ENCODE peak calls at places on chromosome 22, in seven cellular contexts. One of them, this sample, is unnamed.
A peak's percentile ranks its signal among the peaks of the same experiment; 100 is the strongest.

GRCh38 chr22:26756675-26757293 is 99.4 kb downstream of the MIAT start:
- DNase-seq in neural progenitor cell: peak; percentile 84
- DNase-seq in CD8-positive, alpha-beta T cell: peak; percentile 29
- DNase-seq in mesendoderm: peak; percentile 65
- DNase-seq in HCT116: peak; percentile 8
- DNase-seq in HepG2: no peak
- DNase-seq in heart left ventricle: peak; percentile 75
- DNase-seq in this sample: no peak

GRCh38 chr22:36383110-36383581 is 4.6 kb downstream of the MYH9 start:
- DNase-seq in heart left ventricle: no peak
- DNase-seq in HCT116: no peak
- DNase-seq in CD8-positive, alpha-beta T cell: peak; percentile 68
- DNase-seq in HepG2: no peak
- DNase-seq in neural progenitor cell: no peak
- DNase-seq in mesendoderm: no peak
- DNase-seq in this sample: peak; percentile 27

GRCh38 chr22:36211237-36211881 is 9.8 kb upstream of the APOL4 start:
- DNase-seq in mesendoderm: no peak
- DNase-seq in HCT116: no peak
- DNase-seq in heart left ventricle: peak; percentile 46
- DNase-seq in HepG2: no peak
- DNase-seq in neural progenitor cell: no peak
- DNase-seq in CD8-positive, alpha-beta T cell: no peak
- DNase-seq in this sample: no peak

GRCh38 chr22:44193537-44193896 is 12.8 kb downstream of the PARVG start:
- DNase-seq in HepG2: no peak
- DNase-seq in neural progenitor cell: no peak
- DNase-seq in CD8-positive, alpha-beta T cell: no peak
- DNase-seq in HCT116: no peak
- DNase-seq in heart left ventricle: no peak
- DNase-seq in mesendoderm: no peak
- DNase-seq in this sample: no peak

GRCh38 chr22:40044870-40045834 is 50.4 kb downstream of the FAM83F start:
- DNase-seq in mesendoderm: peak; percentile 52
- DNase-seq in HepG2: peak; percentile 20
- DNase-seq in heart left ventricle: peak; percentile 59
- DNase-seq in neural progenitor cell: peak; percentile 86
- DNase-seq in HCT116: no peak
- DNase-seq in CD8-positive, alpha-beta T cell: peak; percentile 80
- DNase-seq in this sample: peak; percentile 57

GRCh38 chr22:39662677-39663034 is 92.1 kb downstream of the CACNA1I start:
- DNase-seq in heart left ventricle: no peak
- DNase-seq in HepG2: no peak
- DNase-seq in HCT116: no peak
- DNase-seq in CD8-positive, alpha-beta T cell: no peak
- DNase-seq in neural progenitor cell: peak; percentile 55
- DNase-seq in mesendoderm: peak; percentile 32
- DNase-seq in this sample: no peak

GRCh38 chr22:42270512-42271190 is at the start of gene TCF20:
- DNase-seq in heart left ventricle: peak; percentile 88
- DNase-seq in HCT116: peak; percentile 10
- DNase-seq in HepG2: peak; percentile 66
- DNase-seq in CD8-positive, alpha-beta T cell: peak; percentile 78
- DNase-seq in mesendoderm: peak; percentile 86
- DNase-seq in neural progenitor cell: peak; percentile 92
- DNase-seq in this sample: peak; percentile 61

GRCh38 chr22:47023871-47024270 is 261.4 kb downstream of the TBC1D22A start:
- DNase-seq in mesendoderm: no peak
- DNase-seq in HepG2: no peak
- DNase-seq in heart left ventricle: no peak
- DNase-seq in CD8-positive, alpha-beta T cell: no peak
- DNase-seq in neural progenitor cell: no peak
- DNase-seq in HCT116: no peak
- DNase-seq in this sample: no peak

GRCh38 chr22:40491990-40492631 is 121.7 kb downstream of the SGSM3 start:
- DNase-seq in mesendoderm: no peak
- DNase-seq in CD8-positive, alpha-beta T cell: no peak
- DNase-seq in heart left ventricle: no peak
- DNase-seq in neural progenitor cell: no peak
- DNase-seq in HepG2: no peak
- DNase-seq in HCT116: no peak
- DNase-seq in this sample: peak; percentile 25

GRCh38 chr22:17842386-17842785 is 68.1 kb upstream of the BID start:
- DNase-seq in mesendoderm: no peak
- DNase-seq in HCT116: no peak
- DNase-seq in HepG2: no peak
- DNase-seq in neural progenitor cell: no peak
- DNase-seq in heart left ventricle: peak; percentile 52
- DNase-seq in CD8-positive, alpha-beta T cell: peak; percentile 36
- DNase-seq in this sample: no peak

GRCh38 chr22:47065756-47066615 is 303.5 kb downstream of the TBC1D22A start:
- DNase-seq in neural progenitor cell: no peak
- DNase-seq in HepG2: no peak
- DNase-seq in heart left ventricle: no peak
- DNase-seq in CD8-positive, alpha-beta T cell: no peak
- DNase-seq in HCT116: no peak
- DNase-seq in mesendoderm: no peak
- DNase-seq in this sample: no peak

GRCh38 chr22:17851754-17852153 is 77.5 kb upstream of the BID start:
- DNase-seq in neural progenitor cell: no peak
- DNase-seq in HCT116: no peak
- DNase-seq in HepG2: no peak
- DNase-seq in heart left ventricle: peak; percentile 83
- DNase-seq in CD8-positive, alpha-beta T cell: no peak
- DNase-seq in mesendoderm: no peak
- DNase-seq in this sample: no peak

GRCh38 chr22:45930324-45930723 is 46.6 kb downstream of the WNT7B start:
- DNase-seq in CD8-positive, alpha-beta T cell: no peak
- DNase-seq in mesendoderm: no peak
- DNase-seq in HCT116: no peak
- DNase-seq in neural progenitor cell: no peak
- DNase-seq in HepG2: no peak
- DNase-seq in heart left ventricle: no peak
- DNase-seq in this sample: no peak

GRCh38 chr22:46148885-46149492 is 1.3 kb upstream of the PPARA start:
- DNase-seq in mesendoderm: no peak
- DNase-seq in HepG2: no peak
- DNase-seq in HCT116: no peak
- DNase-seq in heart left ventricle: no peak
- DNase-seq in CD8-positive, alpha-beta T cell: no peak
- DNase-seq in neural progenitor cell: no peak
- DNase-seq in this sample: peak; percentile 47

GRCh38 chr22:44889233-44889878 is 120.4 kb downstream of the PHF21B start:
- DNase-seq in HepG2: no peak
- DNase-seq in CD8-positive, alpha-beta T cell: no peak
- DNase-seq in neural progenitor cell: peak; percentile 44
- DNase-seq in mesendoderm: peak; percentile 69
- DNase-seq in HCT116: no peak
- DNase-seq in heart left ventricle: no peak
- DNase-seq in this sample: no peak

GRCh38 chr22:31094741-31095140 is 12.6 kb downstream of the SELENOM start:
- DNase-seq in HepG2: no peak
- DNase-seq in neural progenitor cell: no peak
- DNase-seq in CD8-positive, alpha-beta T cell: no peak
- DNase-seq in mesendoderm: no peak
- DNase-seq in HCT116: no peak
- DNase-seq in heart left ventricle: no peak
- DNase-seq in this sample: no peak

GRCh38 chr22:31092161-31092560 is 11.0 kb downstream of the SMTN start:
- DNase-seq in HCT116: no peak
- DNase-seq in HepG2: no peak
- DNase-seq in mesendoderm: no peak
- DNase-seq in CD8-positive, alpha-beta T cell: no peak
- DNase-seq in heart left ventricle: no peak
- DNase-seq in neural progenitor cell: no peak
- DNase-seq in this sample: no peak

GRCh38 chr22:31093956-31094622 is 13.0 kb downstream of the SMTN start:
- DNase-seq in HepG2: no peak
- DNase-seq in neural progenitor cell: no peak
- DNase-seq in mesendoderm: no peak
- DNase-seq in CD8-positive, alpha-beta T cell: no peak
- DNase-seq in HCT116: no peak
- DNase-seq in heart left ventricle: peak; percentile 89
- DNase-seq in this sample: peak; percentile 92

GRCh38 chr22:31091106-31091975 is 10.2 kb downstream of the SMTN start:
- DNase-seq in heart left ventricle: no peak
- DNase-seq in CD8-positive, alpha-beta T cell: no peak
- DNase-seq in HepG2: no peak
- DNase-seq in mesendoderm: no peak
- DNase-seq in neural progenitor cell: no peak
- DNase-seq in HCT116: no peak
- DNase-seq in this sample: no peak

DNA sequence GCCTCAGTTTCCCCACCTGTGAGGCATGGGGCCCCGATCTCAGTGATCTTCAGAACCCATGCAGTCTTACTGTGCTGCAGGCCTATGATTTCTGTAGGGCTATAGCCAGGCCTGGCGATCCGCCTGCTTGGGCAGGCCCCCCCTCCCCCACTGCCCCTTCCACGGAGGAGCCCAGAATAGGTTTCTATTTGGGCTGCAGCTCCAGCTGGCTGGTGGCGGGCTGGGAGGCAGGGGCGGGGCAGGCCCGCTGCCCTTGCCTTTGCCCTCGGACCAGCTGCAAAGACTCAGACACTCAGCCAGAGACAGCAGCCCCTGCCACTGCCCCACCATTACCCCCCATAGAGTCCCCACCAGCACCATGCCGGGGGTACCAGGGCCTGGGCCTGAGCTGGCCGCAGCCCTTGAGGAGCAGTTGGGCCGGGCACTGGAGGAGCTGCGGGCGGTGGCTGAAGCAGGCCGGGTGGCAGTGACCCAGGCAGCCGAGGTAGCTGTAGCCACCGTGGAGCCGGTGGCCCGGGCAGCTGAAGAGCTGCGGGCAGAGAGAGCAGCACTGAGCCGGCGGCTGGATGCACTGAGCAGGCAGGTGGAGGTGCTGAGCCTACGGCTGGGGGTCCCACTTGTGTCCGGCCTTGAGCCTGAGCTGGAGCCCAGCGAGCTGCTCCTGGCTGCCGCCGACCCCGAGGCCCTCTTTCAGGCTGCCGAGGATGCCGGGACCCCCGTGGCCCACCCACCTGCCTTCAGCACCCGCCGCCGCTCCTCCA is 12.2 kb downstream of the SMTN start:
- DNase-seq in HepG2: no peak
- DNase-seq in heart left ventricle: peak; percentile 90
- DNase-seq in neural progenitor cell: no peak
- DNase-seq in HCT116: no peak
- DNase-seq in mesendoderm: no peak
- DNase-seq in CD8-positive, alpha-beta T cell: no peak
- DNase-seq in this sample: peak; percentile 93
- H3K4me1 ChIP-seq in HepG2: no peaks in the 10 kb centered on the region
- H3K4me1 ChIP-seq in heart left ventricle: peaks cover 40% of the 10 kb centered on the region
- H3K4me1 ChIP-seq in neural progenitor cell: peaks cover 1% of the 10 kb centered on the region
- H3K4me1 ChIP-seq in HCT116: peaks cover under 1% of the 10 kb centered on the region
- H3K4me1 ChIP-seq in mesendoderm: no peaks in the 10 kb centered on the region
- H3K4me1 ChIP-seq in CD8-positive, alpha-beta T cell: no peaks in the 10 kb centered on the region
- H3K4me1 ChIP-seq in this sample: peaks cover 35% of the 10 kb centered on the region

DNA sequence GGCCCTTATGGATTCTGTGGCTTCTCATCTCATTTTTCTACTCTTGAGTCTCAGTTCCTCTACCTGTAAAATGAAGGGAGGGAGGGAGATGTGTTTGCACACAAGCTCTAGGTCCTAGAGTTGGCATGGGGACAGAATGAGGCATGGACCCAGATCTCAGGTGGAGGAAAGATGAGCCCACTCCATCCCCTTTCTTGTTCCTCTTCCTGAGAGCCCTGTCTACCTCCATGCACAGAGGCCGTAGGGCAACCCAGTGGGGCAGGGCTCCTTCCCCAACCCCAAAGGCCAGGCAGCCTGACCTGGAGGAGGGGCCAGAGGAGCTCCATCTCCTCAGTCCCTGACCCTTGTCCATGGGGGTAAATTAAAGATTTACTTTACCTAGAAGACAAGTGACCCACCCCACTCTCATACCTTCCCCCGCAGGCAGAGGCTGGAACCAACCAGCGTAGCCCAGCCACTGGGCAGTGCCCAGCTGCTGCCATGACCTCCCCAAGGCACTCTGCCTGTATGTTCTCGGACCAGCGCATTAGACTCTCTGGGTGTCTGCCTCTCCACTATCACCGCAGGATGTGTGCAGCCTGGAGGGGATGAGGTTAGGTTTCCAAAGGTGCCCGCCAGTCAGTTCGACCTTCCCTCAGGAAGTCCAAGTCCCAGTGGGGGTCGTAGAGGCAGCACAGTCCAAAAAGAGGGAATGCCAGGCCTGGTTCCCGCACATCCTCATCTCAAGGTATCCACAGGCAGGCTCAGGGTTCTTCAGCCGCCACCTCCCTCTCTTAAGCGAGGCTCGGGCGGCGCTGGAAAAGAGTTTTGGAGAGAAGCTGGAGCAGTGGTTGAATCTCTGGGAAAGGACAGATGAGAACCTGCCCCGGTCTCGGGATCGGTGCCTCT is 3.0 kb downstream of the SMTN start:
- DNase-seq in HepG2: no peak
- DNase-seq in mesendoderm: no peak
- DNase-seq in CD8-positive, alpha-beta T cell: no peak
- DNase-seq in heart left ventricle: no peak
- DNase-seq in neural progenitor cell: no peak
- DNase-seq in HCT116: no peak
- DNase-seq in this sample: no peak
- H3K4me1 ChIP-seq in HepG2: peaks cover 35% of the 10 kb centered on the region
- H3K4me1 ChIP-seq in mesendoderm: peaks cover 7% of the 10 kb centered on the region
- H3K4me1 ChIP-seq in CD8-positive, alpha-beta T cell: peaks cover 32% of the 10 kb centered on the region
- H3K4me1 ChIP-seq in heart left ventricle: peaks cover 51% of the 10 kb centered on the region
- H3K4me1 ChIP-seq in neural progenitor cell: peaks cover 4% of the 10 kb centered on the region
- H3K4me1 ChIP-seq in HCT116: peaks cover 71% of the 10 kb centered on the region
- H3K4me1 ChIP-seq in this sample: peaks cover 50% of the 10 kb centered on the region

GRCh38 chr22:22944268-22944985 is 56.8 kb downstream of the IGLL5 start:
- DNase-seq in mesendoderm: no peak
- DNase-seq in HepG2: no peak
- DNase-seq in neural progenitor cell: no peak
- DNase-seq in CD8-positive, alpha-beta T cell: no peak
- DNase-seq in HCT116: no peak
- DNase-seq in heart left ventricle: no peak
- DNase-seq in this sample: no peak
- H3K4me1 ChIP-seq in mesendoderm: peaks cover 6% of the 10 kb centered on the region
- H3K4me1 ChIP-seq in HepG2: peaks cover 14% of the 10 kb centered on the region
- H3K4me1 ChIP-seq in neural progenitor cell: no peaks in the 10 kb centered on the region
- H3K4me1 ChIP-seq in CD8-positive, alpha-beta T cell: no peaks in the 10 kb centered on the region
- H3K4me1 ChIP-seq in HCT116: no peaks in the 10 kb centered on the region
- H3K4me1 ChIP-seq in heart left ventricle: no peaks in the 10 kb centered on the region
- H3K4me1 ChIP-seq in this sample: no peaks in the 10 kb centered on the region

DNA sequence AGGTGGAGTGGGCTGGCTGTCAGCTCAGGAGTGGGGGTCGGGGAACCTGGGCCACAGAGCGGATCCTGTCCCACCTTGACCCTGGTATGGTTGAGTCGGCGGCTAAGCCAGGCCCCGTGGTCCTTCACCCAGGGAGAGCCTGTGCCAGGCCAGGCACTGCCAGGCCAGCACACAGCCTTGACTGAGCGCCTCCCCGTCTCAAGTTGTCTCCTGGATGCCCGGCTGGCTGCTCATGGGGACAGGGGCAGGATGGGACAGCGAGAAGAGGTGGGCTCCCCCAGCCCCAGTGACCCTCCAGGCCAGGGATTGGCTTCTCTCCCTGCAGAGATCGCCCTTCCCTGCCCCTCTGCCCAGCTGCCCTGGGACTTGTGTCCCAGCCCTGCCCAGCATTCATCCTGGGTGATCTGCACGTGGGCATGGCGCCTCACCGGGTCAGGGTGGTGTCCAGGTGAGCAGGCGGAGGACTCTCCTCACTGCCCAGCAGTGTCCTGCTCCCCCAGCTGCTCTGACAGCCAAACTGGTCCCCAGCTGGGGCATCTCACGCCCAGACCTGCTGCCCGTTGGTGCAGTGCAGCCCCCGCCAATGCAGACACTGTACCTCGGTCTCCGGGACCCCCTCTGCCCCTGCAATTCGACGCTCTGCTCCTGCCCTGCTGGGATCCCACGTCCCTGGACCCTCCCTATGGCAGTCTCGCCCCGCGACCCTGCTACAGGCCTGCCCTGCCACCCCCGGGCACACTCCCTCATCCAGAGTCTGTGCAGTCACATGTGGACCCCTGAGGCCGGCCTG is 28.8 kb upstream of the CCDC188 start:
- DNase-seq in HCT116: no peak
- DNase-seq in neural progenitor cell: no peak
- DNase-seq in heart left ventricle: no peak
- DNase-seq in CD8-positive, alpha-beta T cell: no peak
- DNase-seq in HepG2: no peak
- DNase-seq in mesendoderm: no peak
- DNase-seq in this sample: no peak
- H3K4me1 ChIP-seq in HCT116: no peaks in the 10 kb centered on the region
- H3K4me1 ChIP-seq in neural progenitor cell: no peaks in the 10 kb centered on the region
- H3K4me1 ChIP-seq in heart left ventricle: no peaks in the 10 kb centered on the region
- H3K4me1 ChIP-seq in CD8-positive, alpha-beta T cell: no peaks in the 10 kb centered on the region
- H3K4me1 ChIP-seq in HepG2: no peaks in the 10 kb centered on the region
- H3K4me1 ChIP-seq in mesendoderm: no peaks in the 10 kb centered on the region
- H3K4me1 ChIP-seq in this sample: no peaks in the 10 kb centered on the region

This sample was measured in gastrocnemius medialis.